ENCODE peak calls at places on chromosomes 3 and 15, in four cellular contexts. J is activated naive CD4-positive, alpha-beta T cell treated with anti-CD3 and anti-CD28 coated beads, Interleukin-2, amount 50 U/mL, for 16 hours; H is Right ventricle myocardium superior; M is neural crest cell. T is an unnamed sample.

GRCh38 chr3:167941234-167941995 is 154.3 kb downstream of the GOLIM4 start:
- DNase-seq in H (peak; percentile 37), M (no peak), J (no peak), T (no peak)

GRCh38 chr15:43854801-43855200 is 28.0 kb downstream of the WDR76 start:
- DNase-seq in H (no peak), M (no peak), J (no peak), T (no peak)

GRCh38 chr3:54853573-54854404 is 74.1 kb downstream of the LRTM1 start:
- DNase-seq in M (peak; percentile 91), H (peak; percentile 87), J (peak; percentile 23), T (peak; percentile 92)

GRCh38 chr3:130516645-130517512 is at the start of gene COL6A6:
- DNase-seq in H (peak; percentile 39), M (peak; percentile 6), J (no peak), T (peak; percentile 75)

GRCh38 chr15:58606577-58607080 is 142.9 kb downstream of the ADAM10 start:
- DNase-seq in J (no peak), H (no peak), M (no peak), T (no peak)

GRCh38 chr15:70209499-70209898 is 111.8 kb upstream of the TLE3 start:
- DNase-seq in H (no peak), J (no peak), M (no peak), T (no peak)

GRCh38 chr3:52090620-52091468 is 34.5 kb upstream of the DUSP7 start:
- DNase-seq in J (no peak), M (no peak), H (peak; percentile 35), T (peak; percentile 61)

GRCh38 chr15:30990451-30991300 is 752 bp downstream of the MTMR10 start:
- DNase-seq in M (no peak), H (no peak), J (no peak), T (no peak)

GRCh38 chr3:135148431-135148830 is 353.4 kb downstream of the EPHB1 start:
- DNase-seq in H (peak; percentile 75), M (no peak), J (no peak), T (peak; percentile 87)

GRCh38 chr3:115281697-115282685 is 134.9 kb upstream of the ZBTB20 start:
- DNase-seq in M (no peak), H (no peak), J (no peak), T (no peak)

GRCh38 chr3:129592362-129593150 is 13.9 kb downstream of the PLXND1 start:
- DNase-seq in H (peak; percentile 89), J (no peak), M (peak; percentile 44), T (peak; percentile 97)

GRCh38 chr3:43043793-43044192 is 62.1 kb downstream of the POMGNT2 start:
- DNase-seq in M (no peak), H (no peak), J (no peak), T (no peak)

GRCh38 chr15:68980786-68981185 is 33.7 kb upstream of the NOX5 start:
- DNase-seq in J (no peak), M (no peak), H (no peak), T (no peak)

GRCh38 chr3:147930417-147930816 is 521.3 kb downstream of the ZIC1 start:
- DNase-seq in H (no peak), J (no peak), M (no peak), T (no peak)

GRCh38 chr3:72909591-72909990 is 21.7 kb downstream of the GXYLT2 start:
- DNase-seq in M (no peak), H (no peak), J (no peak), T (no peak)

GRCh38 chr15:101613130-101614000 is 38.8 kb downstream of the TM2D3 start:
- DNase-seq in H (peak; percentile 93), M (no peak), J (no peak), T (peak; percentile 97)

GRCh38 chr3:126274735-126275734 is 82.2 kb downstream of the KLF15 start:
- DNase-seq in M (no peak), J (no peak), H (no peak), T (no peak)

GRCh38 chr3:176766862-176767261 is 430.4 kb downstream of the TBL1XR1 start:
- DNase-seq in J (no peak), H (no peak), M (no peak), T (no peak)

GRCh38 chr3:127328391-127328790 is 40.5 kb upstream of the PRR20G start:
- DNase-seq in H (no peak), M (no peak), J (no peak), T (no peak)

GRCh38 chr3:173395073-173395411 is 2.5 kb upstream of the NLGN1 start:
- DNase-seq in H (no peak), J (no peak), M (no peak), T (no peak)

GRCh38 chr3:152071924-152072323 is 196.8 kb upstream of the MBNL1 start:
- DNase-seq in M (no peak), H (no peak), J (no peak), T (no peak)

GRCh38 chr15:59892995-59893394 is 111.1 kb upstream of the FOXB1 start:
- DNase-seq in H (no peak), M (peak; percentile 3), J (no peak), T (no peak)

GRCh38 chr15:62482715-62483429 is 317.8 kb upstream of the C2CD4B start:
- DNase-seq in H (no peak), J (no peak), M (peak; percentile 22), T (no peak)

T was measured in kidney.